ENCODE peak calls at places on chromosomes 13 and 19, in six cellular contexts. One of them, this sample, is unnamed.

GRCh38 chr19:51422053-51422448 is 4.6 kb upstream of the SIGLEC10 start:
- DNase-seq in CD8-positive, alpha-beta T cell: peak
- DNase-seq in effector memory CD4-positive, alpha-beta T cell: peak
- DNase-seq in vagina: no peak
- DNase-seq in heart right ventricle: peak
- DNase-seq in colonic mucosa: peak
- DNase-seq in this sample: peak

GRCh38 chr13:71879129-71879535 is 12.1 kb upstream of the DACH1 start:
- DNase-seq in CD8-positive, alpha-beta T cell: no peak
- DNase-seq in effector memory CD4-positive, alpha-beta T cell: no peak
- DNase-seq in vagina: no peak
- DNase-seq in heart right ventricle: no peak
- DNase-seq in colonic mucosa: no peak
- DNase-seq in this sample: no peak

GRCh38 chr13:31044658-31045620 is 112.5 kb downstream of the TEX26 start:
- DNase-seq in CD8-positive, alpha-beta T cell: peak
- DNase-seq in effector memory CD4-positive, alpha-beta T cell: no peak
- DNase-seq in vagina: no peak
- DNase-seq in heart right ventricle: no peak
- DNase-seq in colonic mucosa: peak
- DNase-seq in this sample: no peak

GRCh38 chr13:48155850-48156249 is 60.9 kb upstream of the MED4 start:
- DNase-seq in CD8-positive, alpha-beta T cell: peak
- DNase-seq in effector memory CD4-positive, alpha-beta T cell: peak
- DNase-seq in vagina: no peak
- DNase-seq in heart right ventricle: no peak
- DNase-seq in colonic mucosa: no peak
- DNase-seq in this sample: peak

GRCh38 chr19:35109395-35110112 is 6.1 kb upstream of the FXYD3 start:
- DNase-seq in CD8-positive, alpha-beta T cell: no peak
- DNase-seq in effector memory CD4-positive, alpha-beta T cell: no peak
- DNase-seq in vagina: no peak
- DNase-seq in heart right ventricle: no peak
- DNase-seq in colonic mucosa: no peak
- DNase-seq in this sample: no peak

GRCh38 chr13:76976488-76976887 is 15.4 kb upstream of the CLN5 start:
- DNase-seq in CD8-positive, alpha-beta T cell: no peak
- DNase-seq in effector memory CD4-positive, alpha-beta T cell: no peak
- DNase-seq in vagina: no peak
- DNase-seq in heart right ventricle: no peak
- DNase-seq in colonic mucosa: no peak
- DNase-seq in this sample: no peak

GRCh38 chr13:113794764-113795173 is 35.7 kb downstream of the TMEM255B start:
- DNase-seq in CD8-positive, alpha-beta T cell: no peak
- DNase-seq in effector memory CD4-positive, alpha-beta T cell: no peak
- DNase-seq in vagina: no peak
- DNase-seq in heart right ventricle: no peak
- DNase-seq in colonic mucosa: no peak
- DNase-seq in this sample: no peak

GRCh38 chr13:35554972-35555623 is 78.6 kb upstream of the MAB21L1 start:
- DNase-seq in CD8-positive, alpha-beta T cell: no peak
- DNase-seq in effector memory CD4-positive, alpha-beta T cell: no peak
- DNase-seq in vagina: no peak
- DNase-seq in heart right ventricle: no peak
- DNase-seq in colonic mucosa: no peak
- DNase-seq in this sample: no peak

GRCh38 chr13:29449726-29450125 is 145.8 kb downstream of the SLC7A1 start:
- DNase-seq in CD8-positive, alpha-beta T cell: no peak
- DNase-seq in effector memory CD4-positive, alpha-beta T cell: no peak
- DNase-seq in vagina: no peak
- DNase-seq in heart right ventricle: no peak
- DNase-seq in colonic mucosa: no peak
- DNase-seq in this sample: no peak

GRCh38 chr13:75467009-75467728 is 14.8 kb downstream of the TBC1D4 start:
- DNase-seq in CD8-positive, alpha-beta T cell: no peak
- DNase-seq in effector memory CD4-positive, alpha-beta T cell: no peak
- DNase-seq in vagina: no peak
- DNase-seq in heart right ventricle: no peak
- DNase-seq in colonic mucosa: no peak
- DNase-seq in this sample: peak

GRCh38 chr13:50843256-50844043 is at the start of gene DLEU7:
- DNase-seq in CD8-positive, alpha-beta T cell: no peak
- DNase-seq in effector memory CD4-positive, alpha-beta T cell: no peak
- DNase-seq in vagina: no peak
- DNase-seq in heart right ventricle: peak
- DNase-seq in colonic mucosa: no peak
- DNase-seq in this sample: no peak

GRCh38 chr19:40571005-40571318 is 5.7 kb upstream of the SHKBP1 start:
- DNase-seq in CD8-positive, alpha-beta T cell: no peak
- DNase-seq in effector memory CD4-positive, alpha-beta T cell: no peak
- DNase-seq in vagina: no peak
- DNase-seq in heart right ventricle: no peak
- DNase-seq in colonic mucosa: no peak
- DNase-seq in this sample: no peak
- H3K4me3 ChIP-seq in CD8-positive, alpha-beta T cell: peak
- H3K4me3 ChIP-seq in effector memory CD4-positive, alpha-beta T cell: no peak
- H3K4me3 ChIP-seq in vagina: peak
- H3K4me3 ChIP-seq in heart right ventricle: no peak
- H3K4me3 ChIP-seq in colonic mucosa: no peak
- H3K4me3 ChIP-seq in this sample: peak

DNA sequence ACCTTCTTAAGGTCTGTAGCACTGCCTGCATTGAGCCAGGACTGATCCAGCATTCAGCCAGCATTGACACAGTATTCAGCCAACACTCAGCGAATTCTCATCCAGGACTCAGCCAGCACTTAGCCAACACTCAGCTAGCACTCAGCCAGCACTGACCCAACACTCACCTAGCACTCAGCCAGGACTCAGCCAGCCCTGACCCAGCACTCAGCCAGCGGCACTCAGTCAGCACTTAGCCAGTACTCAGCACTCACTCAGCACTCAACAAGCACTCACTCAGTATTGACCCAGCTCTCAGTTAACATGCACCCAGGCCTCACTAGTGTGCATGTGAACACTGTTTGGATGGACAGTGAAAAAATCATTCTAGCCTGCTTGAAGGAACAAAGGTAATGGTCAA is 55.0 kb downstream of the TSHZ3 start:
- DNase-seq in CD8-positive, alpha-beta T cell: no peak
- DNase-seq in effector memory CD4-positive, alpha-beta T cell: no peak
- DNase-seq in vagina: no peak
- DNase-seq in heart right ventricle: no peak
- DNase-seq in colonic mucosa: no peak
- DNase-seq in this sample: no peak
- H3K4me3 ChIP-seq in CD8-positive, alpha-beta T cell: no peak
- H3K4me3 ChIP-seq in effector memory CD4-positive, alpha-beta T cell: no peak
- H3K4me3 ChIP-seq in vagina: no peak
- H3K4me3 ChIP-seq in heart right ventricle: no peak
- H3K4me3 ChIP-seq in colonic mucosa: no peak
- H3K4me3 ChIP-seq in this sample: no peak

DNA sequence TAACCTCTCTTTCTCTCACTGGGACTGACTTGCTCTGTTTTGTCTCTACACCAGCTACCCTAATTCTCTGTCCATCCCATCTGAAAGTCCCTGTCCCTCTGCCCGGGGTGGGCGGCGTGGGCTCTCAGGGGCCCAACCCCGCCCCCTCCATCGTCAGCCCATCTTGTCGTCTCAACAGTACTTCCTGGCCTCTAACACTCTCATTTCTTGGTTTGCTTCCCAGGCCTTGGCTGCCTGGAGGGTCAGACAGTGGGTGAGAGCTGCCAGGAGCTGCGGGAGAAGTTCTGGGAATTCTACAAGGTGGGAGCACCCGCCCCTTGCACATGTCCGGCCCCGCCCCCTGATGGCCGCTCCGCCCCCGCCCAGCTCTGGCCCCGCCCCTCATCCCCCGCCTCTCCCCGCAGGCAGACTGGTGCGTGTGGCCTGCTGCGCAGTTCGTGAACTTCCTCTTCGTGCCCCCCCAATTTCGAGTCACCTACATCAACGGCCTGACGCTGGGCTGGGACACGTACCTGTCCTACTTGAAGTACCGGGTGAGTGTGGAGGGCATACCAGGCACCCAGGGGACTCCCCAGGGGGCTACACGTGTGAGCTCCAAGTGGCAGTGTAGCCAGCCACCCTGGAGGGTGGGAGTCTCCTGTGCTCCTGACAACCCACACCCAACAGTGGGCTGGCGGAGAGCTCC is 1.7 kb downstream of the MPV17L2 start:
- DNase-seq in CD8-positive, alpha-beta T cell: peak
- DNase-seq in effector memory CD4-positive, alpha-beta T cell: no peak
- DNase-seq in vagina: no peak
- DNase-seq in heart right ventricle: peak
- DNase-seq in colonic mucosa: peak
- DNase-seq in this sample: peak
- H3K4me3 ChIP-seq in CD8-positive, alpha-beta T cell: peak
- H3K4me3 ChIP-seq in effector memory CD4-positive, alpha-beta T cell: no peak
- H3K4me3 ChIP-seq in vagina: peak
- H3K4me3 ChIP-seq in heart right ventricle: no peak
- H3K4me3 ChIP-seq in colonic mucosa: peak
- H3K4me3 ChIP-seq in this sample: peak

GRCh38 chr19:1451916-1452801 is 2.2 kb downstream of the APC2 start:
- DNase-seq in CD8-positive, alpha-beta T cell: no peak
- DNase-seq in effector memory CD4-positive, alpha-beta T cell: no peak
- DNase-seq in vagina: no peak
- DNase-seq in heart right ventricle: no peak
- DNase-seq in colonic mucosa: no peak
- DNase-seq in this sample: no peak
- H3K4me3 ChIP-seq in CD8-positive, alpha-beta T cell: no peak
- H3K4me3 ChIP-seq in effector memory CD4-positive, alpha-beta T cell: no peak
- H3K4me3 ChIP-seq in vagina: no peak
- H3K4me3 ChIP-seq in heart right ventricle: no peak
- H3K4me3 ChIP-seq in colonic mucosa: no peak
- H3K4me3 ChIP-seq in this sample: no peak

GRCh38 chr13:21670883-21671792 is at the start of gene FGF9:
- DNase-seq in CD8-positive, alpha-beta T cell: peak
- DNase-seq in effector memory CD4-positive, alpha-beta T cell: peak
- DNase-seq in vagina: no peak
- DNase-seq in heart right ventricle: peak
- DNase-seq in colonic mucosa: peak
- DNase-seq in this sample: peak

GRCh38 chr13:21671793-21672680 is 1.2 kb downstream of the FGF9 start:
- DNase-seq in CD8-positive, alpha-beta T cell: no peak
- DNase-seq in effector memory CD4-positive, alpha-beta T cell: no peak
- DNase-seq in vagina: no peak
- DNase-seq in heart right ventricle: no peak
- DNase-seq in colonic mucosa: no peak
- DNase-seq in this sample: no peak

GRCh38 chr13:21673592-21674270 is 2.9 kb downstream of the FGF9 start:
- DNase-seq in CD8-positive, alpha-beta T cell: peak
- DNase-seq in effector memory CD4-positive, alpha-beta T cell: no peak
- DNase-seq in vagina: no peak
- DNase-seq in heart right ventricle: peak
- DNase-seq in colonic mucosa: peak
- DNase-seq in this sample: peak

GRCh38 chr13:21674271-21675009 is 3.6 kb downstream of the FGF9 start:
- DNase-seq in CD8-positive, alpha-beta T cell: peak
- DNase-seq in effector memory CD4-positive, alpha-beta T cell: no peak
- DNase-seq in vagina: no peak
- DNase-seq in heart right ventricle: peak
- DNase-seq in colonic mucosa: peak
- DNase-seq in this sample: no peak

GRCh38 chr13:21672811-21673591 is 2.1 kb downstream of the FGF9 start:
- DNase-seq in CD8-positive, alpha-beta T cell: peak
- DNase-seq in effector memory CD4-positive, alpha-beta T cell: no peak
- DNase-seq in vagina: no peak
- DNase-seq in heart right ventricle: no peak
- DNase-seq in colonic mucosa: peak
- DNase-seq in this sample: no peak
- H3K4me3 ChIP-seq in CD8-positive, alpha-beta T cell: peak
- H3K4me3 ChIP-seq in effector memory CD4-positive, alpha-beta T cell: peak
- H3K4me3 ChIP-seq in vagina: peak
- H3K4me3 ChIP-seq in heart right ventricle: peak
- H3K4me3 ChIP-seq in colonic mucosa: peak
- H3K4me3 ChIP-seq in this sample: peak

DNA sequence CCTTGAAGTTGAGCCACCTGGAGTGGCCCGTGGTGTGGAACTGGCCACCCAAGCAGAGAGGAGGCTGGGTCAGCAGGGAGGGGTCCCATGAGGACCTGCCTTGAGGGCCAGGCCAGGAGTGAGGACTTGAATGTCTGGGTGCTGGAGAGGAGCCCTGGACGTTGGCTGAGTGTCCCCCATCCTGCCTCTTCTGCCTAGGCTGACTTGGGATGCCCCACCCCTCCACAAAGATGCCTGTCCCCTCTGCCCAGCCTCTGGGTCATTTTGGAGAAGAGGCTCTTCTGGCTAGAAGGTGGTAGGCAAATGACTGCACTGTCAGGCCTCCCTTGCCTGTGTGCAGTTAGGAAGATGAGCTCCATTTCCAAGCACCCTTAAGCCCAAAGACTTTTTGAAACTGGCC is 1.7 kb downstream of the SSBP4 start:
- DNase-seq in CD8-positive, alpha-beta T cell: no peak
- DNase-seq in effector memory CD4-positive, alpha-beta T cell: no peak
- DNase-seq in vagina: no peak
- DNase-seq in heart right ventricle: no peak
- DNase-seq in colonic mucosa: no peak
- DNase-seq in this sample: no peak
- H3K4me3 ChIP-seq in CD8-positive, alpha-beta T cell: peak
- H3K4me3 ChIP-seq in effector memory CD4-positive, alpha-beta T cell: peak
- H3K4me3 ChIP-seq in vagina: peak
- H3K4me3 ChIP-seq in heart right ventricle: peak
- H3K4me3 ChIP-seq in colonic mucosa: peak
- H3K4me3 ChIP-seq in this sample: peak

GRCh38 chr19:17107546-17108452 is 32.2 kb downstream of the MYO9B start:
- DNase-seq in CD8-positive, alpha-beta T cell: no peak
- DNase-seq in effector memory CD4-positive, alpha-beta T cell: no peak
- DNase-seq in vagina: no peak
- DNase-seq in heart right ventricle: peak
- DNase-seq in colonic mucosa: peak
- DNase-seq in this sample: peak
- H3K4me3 ChIP-seq in CD8-positive, alpha-beta T cell: no peak
- H3K4me3 ChIP-seq in effector memory CD4-positive, alpha-beta T cell: no peak
- H3K4me3 ChIP-seq in vagina: no peak
- H3K4me3 ChIP-seq in heart right ventricle: no peak
- H3K4me3 ChIP-seq in colonic mucosa: no peak
- H3K4me3 ChIP-seq in this sample: peak